ENCODE peak calls at places on chromosomes 7 and 10, in seven cellular contexts. N is GM12891, V is breast epithelium, C is transverse colon, Y is sigmoid colon, O is HCT116, W is upper lobe of left lung. A is an unnamed sample.

GRCh38 chr10:89283174-89283987 is 18.5 kb upstream of the IFIT2 start:
- DNase-seq in N (no peak), V (no peak), C (no peak), Y (no peak), O (no peak), W (no peak), A (no peak)

GRCh38 chr10:110912374-110912773 is 6.6 kb downstream of the BBIP1 start:
- DNase-seq in N (no peak), V (no peak), C (no peak), Y (no peak), O (no peak), W (no peak), A (no peak)

GRCh38 chr7:27172823-27173411 is 1.2 kb downstream of the HOXA10 start:
- DNase-seq in N (no peak), V (no peak), C (peak; percentile 80), Y (peak; percentile 95), O (no peak), W (peak; percentile 87), A (no peak)

GRCh38 chr7:155021699-155022145 is 18.8 kb upstream of the PAXIP1 start:
- DNase-seq in N (no peak), V (no peak), C (no peak), Y (no peak), O (no peak), W (no peak), A (no peak)

GRCh38 chr7:44921607-44922350 is 36.4 kb upstream of the PURB start:
- DNase-seq in N (peak; percentile 77), V (peak; percentile 77), C (peak; percentile 91), Y (peak; percentile 93), O (peak; percentile 59), W (peak; percentile 91), A (peak; percentile 67)

GRCh38 chr7:126657137-126657536 is 595.6 kb downstream of the GRM8 start:
- DNase-seq in N (no peak), V (no peak), C (no peak), Y (no peak), O (no peak), W (no peak), A (no peak)

GRCh38 chr7:149285581-149285975 is 23.6 kb downstream of the ZNF783 start:
- DNase-seq in N (no peak), V (no peak), C (peak; percentile 18), Y (no peak), O (no peak), W (no peak), A (no peak)

GRCh38 chr7:144529269-144529926 is 125.9 kb upstream of the NOBOX start:
- DNase-seq in N (peak; percentile 25), V (no peak), C (no peak), Y (no peak), O (no peak), W (no peak), A (peak; percentile 15)

GRCh38 chr7:12194426-12194825 is 16.7 kb upstream of the TMEM106B start:
- DNase-seq in N (no peak), V (no peak), C (no peak), Y (no peak), O (no peak), W (no peak), A (no peak)

GRCh38 chr7:100966542-100967291 is 2.6 kb upstream of the MUC12 start:
- DNase-seq in N (no peak), V (no peak), C (peak; percentile 61), Y (no peak), O (no peak), W (peak; percentile 83), A (no peak)

GRCh38 chr10:92204238-92204637 is 86.6 kb downstream of the CPEB3 start:
- DNase-seq in N (no peak), V (no peak), C (no peak), Y (no peak), O (no peak), W (no peak), A (no peak)

GRCh38 chr7:29379551-29379950 is 184.1 kb upstream of the PRR15 start:
- DNase-seq in N (no peak), V (no peak), C (no peak), Y (no peak), O (no peak), W (no peak), A (no peak)
- TF ChIP-seq POLR2A in N (no peak), V (no peak), C (no peak), Y (no peak), O (no peak), W (no peak), A (no peak)

DNA sequence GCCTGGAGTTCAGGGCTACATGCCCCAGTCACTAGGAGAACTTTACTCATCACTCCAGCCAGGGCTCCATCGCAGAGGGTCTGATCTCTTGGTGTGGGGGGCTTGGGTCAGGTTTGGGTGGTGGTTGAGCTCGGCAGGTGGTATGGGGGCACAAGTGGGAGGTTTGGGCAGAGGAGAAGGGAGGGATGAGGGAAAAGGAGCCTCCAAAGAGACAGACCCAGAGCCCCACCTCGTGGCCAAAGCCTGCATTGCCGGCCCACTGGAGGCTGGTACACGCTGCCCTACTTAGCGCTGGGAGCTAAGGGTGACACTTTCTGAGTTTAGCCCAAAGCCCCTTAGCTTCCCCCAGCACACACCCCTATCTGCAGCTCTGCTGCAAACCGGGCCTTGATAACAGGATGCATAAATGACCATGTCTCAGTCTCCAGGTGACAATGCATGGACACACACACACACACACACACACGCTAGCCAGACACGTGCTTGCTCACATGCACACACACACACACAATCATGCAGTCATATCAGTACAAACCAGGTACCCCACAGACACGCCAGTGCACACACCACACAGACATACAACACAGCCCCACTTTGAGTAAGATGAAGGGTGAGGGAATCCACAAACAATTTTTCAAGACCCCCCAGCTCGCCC is 14.7 kb downstream of the LZTS2 start:
- DNase-seq in N (no peak), V (peak; percentile 68), C (peak; percentile 90), Y (peak; percentile 90), O (no peak), W (peak; percentile 95), A (peak; percentile 76)
- TF ChIP-seq POLR2AphosphoS5 in N (no peak), V (no peak), C (no peak), Y (no peak), O (no peak), W (no peak), A (no peak)

DNA sequence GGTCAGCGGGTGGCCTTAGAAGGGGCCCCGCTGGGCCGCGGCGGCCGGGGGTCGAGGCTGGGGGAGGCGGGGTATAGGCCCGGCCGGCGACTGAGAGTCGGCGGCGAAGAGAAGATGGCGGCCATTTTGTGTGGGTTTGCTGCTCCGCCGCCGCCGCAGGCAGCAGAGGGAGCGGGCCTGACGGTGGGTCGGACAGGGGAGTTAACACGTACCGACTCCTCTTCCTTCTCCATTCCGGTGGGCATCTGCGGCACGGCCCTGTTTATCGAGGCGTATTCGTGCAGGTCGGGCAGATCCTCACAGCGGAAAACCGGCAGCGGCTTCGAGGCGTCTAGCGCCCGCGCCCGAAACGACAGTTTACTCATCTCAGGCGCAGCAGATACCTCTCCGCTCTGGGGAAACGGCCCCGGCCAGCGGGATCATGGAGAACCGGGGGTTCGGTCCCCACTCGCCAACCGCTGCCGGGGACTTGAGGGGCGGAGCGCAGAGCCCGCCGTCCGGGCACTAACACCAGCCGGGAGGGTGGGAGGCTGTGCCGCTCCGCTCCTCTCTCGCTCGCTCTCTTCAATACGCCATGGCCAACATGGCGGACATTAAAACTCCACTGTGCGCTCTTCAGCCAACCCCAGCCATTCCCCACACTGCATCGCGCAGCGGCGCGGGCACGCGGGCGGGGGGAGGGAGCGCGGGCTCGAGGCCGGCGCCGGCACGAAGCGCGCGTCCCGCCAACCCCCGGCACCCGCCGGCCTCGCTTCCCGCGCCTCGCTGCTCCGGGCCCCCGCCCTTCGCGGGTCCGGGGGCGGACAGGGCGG is at the start of gene EPC1:
- DNase-seq in N (peak; percentile 88), V (peak; percentile 79), C (peak; percentile 91), Y (peak; percentile 93), O (peak; percentile 71), W (peak; percentile 98), A (peak; percentile 87)
- TF ChIP-seq POLR2A in N (peak; percentile 98), V (peak; percentile 79), C (peak; percentile 97), Y (peak; percentile 67), O (peak; percentile 80), W (peak; percentile 97), A (peak; percentile 97)

GRCh38 chr7:135164357-135165021 is 6.0 kb downstream of the CYREN start:
- DNase-seq in N (no peak), V (no peak), C (no peak), Y (no peak), O (no peak), W (peak; percentile 69), A (no peak)
- TF ChIP-seq POLR2AphosphoS5 in N (no peak), V (no peak), C (no peak), Y (no peak), O (peak; percentile 12), W (no peak), A (no peak)

DNA sequence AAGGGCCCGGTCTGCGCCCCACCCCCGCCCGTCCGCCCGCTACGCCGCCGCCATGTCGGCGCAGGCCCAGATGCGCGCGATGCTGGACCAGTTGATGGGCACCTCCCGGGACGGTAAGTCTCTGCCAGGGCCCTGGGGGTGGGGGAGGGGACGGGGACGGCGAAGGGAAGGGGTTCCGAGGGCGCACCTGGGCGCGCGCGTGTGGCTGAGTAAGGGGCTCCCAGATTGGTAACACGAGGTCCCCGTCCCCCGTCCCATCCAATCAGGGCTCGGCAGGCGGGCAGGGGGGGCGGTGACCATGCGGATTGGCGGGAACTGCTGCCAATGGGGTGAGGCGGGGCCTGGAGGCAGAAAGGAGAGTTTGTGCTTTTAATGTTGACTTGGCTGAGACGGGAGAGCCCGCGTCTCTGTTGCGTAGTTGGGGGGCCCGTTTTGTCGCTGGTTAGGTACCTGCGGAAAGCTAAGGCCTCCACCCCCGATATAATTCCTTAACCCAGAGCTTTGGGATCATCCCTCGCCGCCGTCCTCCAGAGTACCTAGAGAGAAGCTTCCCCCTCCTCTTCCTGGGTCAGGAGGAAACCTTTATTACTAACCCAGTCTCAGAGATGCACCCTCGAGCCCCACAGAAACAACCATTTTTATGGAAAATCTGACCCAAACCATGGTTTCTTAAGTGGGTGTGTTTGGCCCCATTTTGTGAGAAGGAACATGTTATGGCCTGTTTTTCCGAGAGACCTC is 685 bp downstream of the LUC7L2 start:
- DNase-seq in N (peak; percentile 73), V (peak; percentile 99), C (peak; percentile 97), Y (peak; percentile 99), O (peak; percentile 87), W (peak; percentile 98), A (peak; percentile 81)
- TF ChIP-seq POLR2A in N (peak; percentile 87), V (peak; percentile 48), C (peak; percentile 36), Y (peak; percentile 32), O (peak; percentile 35), W (peak; percentile 44), A (peak; percentile 18)

DNA sequence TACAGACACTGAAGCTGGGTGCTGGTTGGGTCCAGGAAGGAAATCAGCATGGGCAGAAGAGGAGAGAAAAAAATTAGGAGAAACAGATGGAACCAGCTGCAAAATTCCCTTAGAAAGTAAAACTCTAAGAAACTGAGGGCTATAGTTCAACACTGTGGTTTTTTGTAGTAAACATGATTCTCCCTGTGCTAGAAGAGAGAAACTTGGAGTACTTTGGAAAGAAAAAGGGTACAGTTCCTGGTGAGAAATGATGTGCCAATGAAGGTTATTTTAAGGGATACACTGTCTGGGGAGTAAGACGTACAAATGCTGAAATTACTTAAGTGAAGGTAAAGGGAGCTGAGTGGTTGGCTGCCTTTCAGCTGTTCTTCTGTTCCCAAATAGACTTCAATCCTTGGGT is 181.5 kb upstream of the HPS1 start:
- DNase-seq in N (no peak), V (no peak), C (no peak), Y (no peak), O (no peak), W (no peak), A (no peak)
- TF ChIP-seq POLR2AphosphoS5 in N (no peak), V (no peak), C (no peak), Y (no peak), O (no peak), W (no peak), A (no peak)